ENCODE peak calls at places on chromosomes 7 and 10, in four cellular contexts. One of them, this sample, is unnamed.

GRCh38 chr7:44565097-44565794 is 8.5 kb downstream of the DDX56 start:
- DNase-seq in tibial artery: peak; percentile 77
- DNase-seq in aorta: peak; percentile 88
- DNase-seq in IMR-90: peak; percentile 49
- DNase-seq in this sample: peak; percentile 59

GRCh38 chr7:1521454-1521853 is 9.0 kb upstream of the MAFK start:
- DNase-seq in aorta: no peak
- DNase-seq in IMR-90: no peak
- DNase-seq in tibial artery: no peak
- DNase-seq in this sample: no peak

GRCh38 chr10:105827133-105827532 is 1186.0 kb downstream of the SORCS3 start:
- DNase-seq in tibial artery: no peak
- DNase-seq in IMR-90: no peak
- DNase-seq in aorta: no peak
- DNase-seq in this sample: no peak

GRCh38 chr10:85430991-85431390 is 935.6 kb downstream of the GRID1 start:
- DNase-seq in aorta: no peak
- DNase-seq in IMR-90: no peak
- DNase-seq in tibial artery: no peak
- DNase-seq in this sample: no peak

GRCh38 chr10:7634142-7634894 is 32.4 kb downstream of the ITIH5 start:
- DNase-seq in IMR-90: no peak
- DNase-seq in aorta: no peak
- DNase-seq in tibial artery: no peak
- DNase-seq in this sample: peak; percentile 40

GRCh38 chr7:20535541-20535940 is 79.9 kb upstream of the ABCB5 start:
- DNase-seq in tibial artery: no peak
- DNase-seq in IMR-90: no peak
- DNase-seq in aorta: no peak
- DNase-seq in this sample: no peak

GRCh38 chr7:107948645-107949442 is 54.1 kb downstream of the LAMB1 start:
- DNase-seq in IMR-90: peak; percentile 94
- DNase-seq in tibial artery: no peak
- DNase-seq in aorta: no peak
- DNase-seq in this sample: peak; percentile 98

GRCh38 chr10:126016156-126016805 is 119.9 kb downstream of the FANK1 start:
- DNase-seq in tibial artery: no peak
- DNase-seq in aorta: no peak
- DNase-seq in IMR-90: no peak
- DNase-seq in this sample: no peak

GRCh38 chr10:4266387-4267083 is 481.5 kb upstream of the KLF6 start:
- DNase-seq in aorta: no peak
- DNase-seq in tibial artery: no peak
- DNase-seq in IMR-90: peak; percentile 42
- DNase-seq in this sample: peak; percentile 70

GRCh38 chr7:26584964-26585650 is 279.3 kb downstream of the SKAP2 start:
- DNase-seq in IMR-90: no peak
- DNase-seq in aorta: no peak
- DNase-seq in tibial artery: no peak
- DNase-seq in this sample: no peak

GRCh38 chr10:84706875-84707274 is 378.5 kb downstream of the CCSER2 start:
- DNase-seq in aorta: no peak
- DNase-seq in tibial artery: no peak
- DNase-seq in IMR-90: peak; percentile 8
- DNase-seq in this sample: no peak

GRCh38 chr7:5218564-5219360 is 28.7 kb downstream of the WIPI2 start:
- DNase-seq in IMR-90: no peak
- DNase-seq in aorta: peak; percentile 39
- DNase-seq in tibial artery: peak; percentile 45
- DNase-seq in this sample: no peak
- H3K4me3 ChIP-seq in IMR-90: no peak overlapping the region
- H3K4me3 ChIP-seq in aorta: no peak overlapping the region
- H3K4me3 ChIP-seq in tibial artery: no peak overlapping the region
- H3K4me3 ChIP-seq in this sample: no peak overlapping the region

DNA sequence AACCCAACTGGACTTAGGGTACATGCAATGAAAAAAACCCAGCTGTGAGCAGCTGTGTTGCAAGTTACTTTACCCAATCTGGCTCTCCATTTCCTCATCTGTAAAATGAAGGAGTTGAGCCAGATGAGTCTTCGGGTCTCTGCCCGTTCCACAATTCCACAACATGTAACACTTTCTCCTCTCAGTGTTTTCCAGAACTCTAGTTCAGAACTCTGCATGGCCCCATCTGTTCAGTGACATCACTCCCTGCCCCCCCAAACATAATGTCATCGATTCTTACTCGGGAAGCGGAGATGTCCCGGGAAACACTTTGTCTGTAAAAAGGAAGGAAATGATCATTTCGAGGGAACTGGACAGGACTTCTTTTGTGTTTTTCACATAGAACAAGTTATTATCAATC is 2.5 kb downstream of the SH3PXD2A start:
- DNase-seq in IMR-90: peak; percentile 31
- DNase-seq in tibial artery: peak; percentile 42
- DNase-seq in aorta: no peak
- DNase-seq in this sample: peak; percentile 71
- H3K4me3 ChIP-seq in IMR-90: no peak overlapping the region
- H3K4me3 ChIP-seq in tibial artery: no peak overlapping the region
- H3K4me3 ChIP-seq in aorta: no peak overlapping the region
- H3K4me3 ChIP-seq in this sample: no peak overlapping the region

GRCh38 chr7:141161550-141161949 is 87.7 kb downstream of the TMEM178B start:
- DNase-seq in tibial artery: no peak
- DNase-seq in IMR-90: no peak
- DNase-seq in aorta: no peak
- DNase-seq in this sample: no peak
- H3K4me3 ChIP-seq in tibial artery: no peak overlapping the region
- H3K4me3 ChIP-seq in IMR-90: no peak overlapping the region
- H3K4me3 ChIP-seq in aorta: no peak overlapping the region
- H3K4me3 ChIP-seq in this sample: no peak overlapping the region

DNA sequence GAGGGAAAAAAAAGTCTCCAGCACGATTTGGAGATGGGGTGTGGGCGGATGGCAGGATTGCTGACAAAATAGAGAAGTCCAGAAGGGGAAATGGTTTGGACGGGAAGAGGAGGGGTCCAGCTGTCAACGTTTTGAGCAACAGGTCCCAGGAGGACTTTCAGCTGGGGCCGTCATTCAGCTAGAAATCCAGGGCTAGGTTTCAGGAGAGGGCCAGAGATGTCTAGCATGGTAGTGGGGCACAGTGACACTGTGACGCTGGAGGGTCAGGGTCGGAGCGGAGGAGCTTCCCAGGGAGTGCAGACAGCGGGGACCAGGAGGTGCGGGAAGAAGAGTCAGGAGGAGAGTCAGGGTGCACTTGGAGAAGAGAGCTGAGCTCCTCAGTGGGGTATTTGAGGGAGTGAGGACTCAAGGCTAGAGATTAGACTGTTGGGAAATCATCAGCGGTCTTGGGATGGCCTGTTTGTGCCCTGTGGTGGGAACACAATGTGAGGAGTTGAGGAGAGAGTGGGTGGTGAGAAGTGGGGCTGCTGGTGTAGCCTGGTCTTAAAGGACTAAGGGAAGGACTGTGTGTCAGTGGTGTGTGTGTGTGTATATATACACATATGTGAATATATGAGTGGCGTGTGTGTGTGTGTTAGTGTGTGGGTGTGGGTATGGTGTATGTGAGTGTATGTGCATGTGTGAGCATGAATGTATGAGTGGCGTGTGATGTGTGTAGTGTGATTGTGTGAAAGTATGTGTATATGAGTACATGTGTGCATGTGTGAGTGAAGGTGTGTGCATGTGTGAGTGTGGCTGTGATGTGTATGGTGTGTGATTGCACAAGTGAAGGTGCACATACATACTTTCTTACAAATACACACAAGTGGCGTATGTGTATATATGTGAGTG is 3.8 kb downstream of the ZYX start:
- DNase-seq in IMR-90: no peak
- DNase-seq in tibial artery: peak; percentile 73
- DNase-seq in aorta: peak; percentile 72
- DNase-seq in this sample: no peak
- H3K4me3 ChIP-seq in IMR-90: peak overlapping the region; percentile 68
- H3K4me3 ChIP-seq in tibial artery: peak overlapping the region; percentile 69
- H3K4me3 ChIP-seq in aorta: no peak overlapping the region
- H3K4me3 ChIP-seq in this sample: peak overlapping the region; percentile 84

DNA sequence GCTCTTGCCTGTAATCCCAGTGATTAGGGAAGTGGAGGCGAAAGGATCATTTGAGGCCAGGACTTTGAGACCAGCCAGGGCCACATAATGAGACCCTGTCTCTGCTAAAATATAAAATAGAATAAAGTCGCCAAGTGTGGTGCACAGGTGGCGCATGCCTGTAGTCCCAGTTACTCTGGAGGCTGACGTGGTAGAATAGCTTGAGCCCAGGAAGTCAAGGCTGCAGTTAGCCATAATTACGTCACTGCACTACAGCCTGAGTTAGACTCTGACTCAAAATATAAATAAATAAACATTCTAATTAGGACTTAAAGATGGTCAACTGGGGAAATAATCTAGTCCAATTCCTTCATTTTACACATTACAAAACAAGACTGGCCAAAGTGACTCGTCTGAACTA is 768 bp downstream of the CHCHD2 start:
- DNase-seq in aorta: peak; percentile 63
- DNase-seq in tibial artery: no peak
- DNase-seq in IMR-90: peak; percentile 94
- DNase-seq in this sample: peak; percentile 77
- H3K4me3 ChIP-seq in aorta: peak overlapping the region; percentile 98
- H3K4me3 ChIP-seq in tibial artery: peak overlapping the region; percentile 81
- H3K4me3 ChIP-seq in IMR-90: peak overlapping the region; percentile 70
- H3K4me3 ChIP-seq in this sample: peak overlapping the region; percentile 95

DNA sequence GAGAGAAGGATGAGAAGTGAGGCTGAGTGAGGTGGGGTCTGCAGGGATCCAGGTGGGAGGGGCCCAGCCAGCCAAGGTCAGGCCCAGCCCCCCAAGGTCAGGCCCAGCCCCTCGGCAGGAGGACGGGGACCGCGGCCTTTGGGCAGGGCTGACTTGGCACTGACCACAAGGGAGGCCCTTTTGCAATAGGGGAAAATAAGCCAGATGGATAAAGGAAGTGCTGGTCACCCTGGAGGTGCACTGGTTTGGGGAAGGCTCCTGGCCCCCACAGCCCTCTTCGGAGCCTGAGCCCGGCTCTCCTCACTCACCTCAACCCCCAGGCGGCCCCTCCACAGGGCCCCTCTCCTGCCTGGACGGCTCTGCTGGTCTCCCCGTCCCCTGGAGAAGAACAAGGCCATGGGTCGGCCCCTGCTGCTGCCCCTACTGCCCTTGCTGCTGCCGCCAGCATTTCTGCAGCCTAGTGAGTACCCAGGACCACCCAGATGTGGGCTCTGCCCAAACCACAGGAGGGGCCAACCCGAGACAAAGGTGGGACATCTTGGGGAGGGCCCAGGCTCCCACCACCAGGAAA is at the start of gene PILRA:
- DNase-seq in tibial artery: no peak
- DNase-seq in IMR-90: no peak
- DNase-seq in aorta: no peak
- DNase-seq in this sample: peak; percentile 31
- H3K4me3 ChIP-seq in tibial artery: peak within 1 kb of the TSS; percentile 31
- H3K4me3 ChIP-seq in IMR-90: no peak within 1 kb of the TSS
- H3K4me3 ChIP-seq in aorta: no peak within 1 kb of the TSS
- H3K4me3 ChIP-seq in this sample: no peak within 1 kb of the TSS

This sample was measured in fibroblast of the aortic adventitia.